ENCODE peak calls at places on chromosomes 11 and 22, in seven cellular contexts. One of them, this sample, is unnamed.

GRCh38 chr11:65041206-65042035 is at the start of gene SAC3D1:
- DNase-seq in uterus: no peak
- DNase-seq in substantia nigra: no peak
- DNase-seq in naive thymus-derived CD4-positive, alpha-beta T cell: no peak
- DNase-seq in ovary: no peak
- DNase-seq in heart right ventricle: no peak
- DNase-seq in A673: peak; percentile 81
- DNase-seq in this sample: no peak

GRCh38 chr11:17000987-17001386 is 13.2 kb downstream of the PLEKHA7 start:
- DNase-seq in uterus: no peak
- DNase-seq in substantia nigra: no peak
- DNase-seq in naive thymus-derived CD4-positive, alpha-beta T cell: no peak
- DNase-seq in ovary: no peak
- DNase-seq in heart right ventricle: no peak
- DNase-seq in A673: no peak
- DNase-seq in this sample: no peak

GRCh38 chr11:125433454-125434121 is 62.5 kb downstream of the FEZ1 start:
- DNase-seq in uterus: peak; percentile 31
- DNase-seq in substantia nigra: peak; percentile 48
- DNase-seq in naive thymus-derived CD4-positive, alpha-beta T cell: no peak
- DNase-seq in ovary: peak; percentile 56
- DNase-seq in heart right ventricle: peak; percentile 41
- DNase-seq in A673: peak; percentile 61
- DNase-seq in this sample: peak; percentile 52

GRCh38 chr11:107856180-107856980 is 2.2 kb downstream of the SLC35F2 start:
- DNase-seq in uterus: no peak
- DNase-seq in substantia nigra: no peak
- DNase-seq in naive thymus-derived CD4-positive, alpha-beta T cell: no peak
- DNase-seq in ovary: no peak
- DNase-seq in heart right ventricle: no peak
- DNase-seq in A673: peak; percentile 87
- DNase-seq in this sample: no peak

GRCh38 chr11:41398175-41398574 is 61.3 kb downstream of the LRRC4C start:
- DNase-seq in uterus: no peak
- DNase-seq in substantia nigra: no peak
- DNase-seq in naive thymus-derived CD4-positive, alpha-beta T cell: no peak
- DNase-seq in ovary: no peak
- DNase-seq in heart right ventricle: no peak
- DNase-seq in A673: no peak
- DNase-seq in this sample: no peak

GRCh38 chr11:86473991-86474833 is 99.5 kb downstream of the CCDC81 start:
- DNase-seq in uterus: no peak
- DNase-seq in substantia nigra: no peak
- DNase-seq in naive thymus-derived CD4-positive, alpha-beta T cell: no peak
- DNase-seq in ovary: no peak
- DNase-seq in heart right ventricle: peak; percentile 42
- DNase-seq in A673: no peak
- DNase-seq in this sample: no peak

GRCh38 chr11:67247946-67248550 is 18.2 kb upstream of the GRK2 start:
- DNase-seq in uterus: no peak
- DNase-seq in substantia nigra: no peak
- DNase-seq in naive thymus-derived CD4-positive, alpha-beta T cell: no peak
- DNase-seq in ovary: no peak
- DNase-seq in heart right ventricle: no peak
- DNase-seq in A673: no peak
- DNase-seq in this sample: no peak

GRCh38 chr11:44427432-44427831 is 117.5 kb upstream of the ALX4 start:
- DNase-seq in uterus: no peak
- DNase-seq in substantia nigra: no peak
- DNase-seq in naive thymus-derived CD4-positive, alpha-beta T cell: no peak
- DNase-seq in ovary: no peak
- DNase-seq in heart right ventricle: no peak
- DNase-seq in A673: peak; percentile 47
- DNase-seq in this sample: no peak

GRCh38 chr11:13210424-13210823 is 67.2 kb upstream of the BMAL1 start:
- DNase-seq in uterus: peak; percentile 44
- DNase-seq in substantia nigra: peak; percentile 26
- DNase-seq in naive thymus-derived CD4-positive, alpha-beta T cell: no peak
- DNase-seq in ovary: peak; percentile 68
- DNase-seq in heart right ventricle: no peak
- DNase-seq in A673: peak; percentile 71
- DNase-seq in this sample: peak; percentile 23

GRCh38 chr11:36292311-36292722 is 3.1 kb upstream of the COMMD9 start:
- DNase-seq in uterus: no peak
- DNase-seq in substantia nigra: no peak
- DNase-seq in naive thymus-derived CD4-positive, alpha-beta T cell: no peak
- DNase-seq in ovary: no peak
- DNase-seq in heart right ventricle: no peak
- DNase-seq in A673: peak; percentile 90
- DNase-seq in this sample: no peak

GRCh38 chr11:104584823-104585222 is 313.4 kb downstream of the CASP12 start:
- DNase-seq in uterus: no peak
- DNase-seq in substantia nigra: no peak
- DNase-seq in naive thymus-derived CD4-positive, alpha-beta T cell: no peak
- DNase-seq in ovary: no peak
- DNase-seq in heart right ventricle: no peak
- DNase-seq in A673: no peak
- DNase-seq in this sample: no peak

GRCh38 chr11:44628730-44629361 is 63.4 kb downstream of the CD82 start:
- DNase-seq in uterus: no peak
- DNase-seq in substantia nigra: no peak
- DNase-seq in naive thymus-derived CD4-positive, alpha-beta T cell: no peak
- DNase-seq in ovary: peak; percentile 7
- DNase-seq in heart right ventricle: no peak
- DNase-seq in A673: no peak
- DNase-seq in this sample: peak; percentile 8

GRCh38 chr22:24137595-24137994 is 43.7 kb upstream of the SUSD2 start:
- DNase-seq in uterus: no peak
- DNase-seq in substantia nigra: peak; percentile 14
- DNase-seq in naive thymus-derived CD4-positive, alpha-beta T cell: no peak
- DNase-seq in ovary: no peak
- DNase-seq in heart right ventricle: no peak
- DNase-seq in A673: no peak
- DNase-seq in this sample: no peak

GRCh38 chr11:46315033-46315738 is 32.1 kb upstream of the DGKZ start:
- DNase-seq in uterus: peak; percentile 58
- DNase-seq in substantia nigra: peak; percentile 24
- DNase-seq in naive thymus-derived CD4-positive, alpha-beta T cell: peak; percentile 58
- DNase-seq in ovary: peak; percentile 65
- DNase-seq in heart right ventricle: peak; percentile 57
- DNase-seq in A673: peak; percentile 99
- DNase-seq in this sample: no peak

GRCh38 chr11:107783121-107783520 is 71.3 kb upstream of the SLN start:
- DNase-seq in uterus: no peak
- DNase-seq in substantia nigra: no peak
- DNase-seq in naive thymus-derived CD4-positive, alpha-beta T cell: no peak
- DNase-seq in ovary: no peak
- DNase-seq in heart right ventricle: no peak
- DNase-seq in A673: no peak
- DNase-seq in this sample: no peak

GRCh38 chr11:32259641-32260081 is 168.8 kb downstream of the RCN1 start:
- DNase-seq in uterus: no peak
- DNase-seq in substantia nigra: peak; percentile 3
- DNase-seq in naive thymus-derived CD4-positive, alpha-beta T cell: no peak
- DNase-seq in ovary: no peak
- DNase-seq in heart right ventricle: no peak
- DNase-seq in A673: peak; percentile 87
- DNase-seq in this sample: no peak

GRCh38 chr22:50070366-50070765 is 12.3 kb upstream of the TTLL8 start:
- DNase-seq in uterus: no peak
- DNase-seq in substantia nigra: no peak
- DNase-seq in naive thymus-derived CD4-positive, alpha-beta T cell: no peak
- DNase-seq in ovary: no peak
- DNase-seq in heart right ventricle: no peak
- DNase-seq in A673: no peak
- DNase-seq in this sample: no peak

GRCh38 chr11:94731921-94732601 is 36.1 kb upstream of the AMOTL1 start:
- DNase-seq in uterus: peak; percentile 34
- DNase-seq in substantia nigra: no peak
- DNase-seq in naive thymus-derived CD4-positive, alpha-beta T cell: no peak
- DNase-seq in ovary: no peak
- DNase-seq in heart right ventricle: no peak
- DNase-seq in A673: peak; percentile 79
- DNase-seq in this sample: peak; percentile 30

GRCh38 chr11:3984896-3985295 is 109.7 kb upstream of the RRM1 start:
- DNase-seq in uterus: peak; percentile 20
- DNase-seq in substantia nigra: peak; percentile 15
- DNase-seq in naive thymus-derived CD4-positive, alpha-beta T cell: peak; percentile 42
- DNase-seq in ovary: no peak
- DNase-seq in heart right ventricle: no peak
- DNase-seq in A673: no peak
- DNase-seq in this sample: no peak

GRCh38 chr22:42074153-42074750 is at the start of gene PHETA2:
- DNase-seq in uterus: peak; percentile 62
- DNase-seq in substantia nigra: peak; percentile 35
- DNase-seq in naive thymus-derived CD4-positive, alpha-beta T cell: peak; percentile 48
- DNase-seq in ovary: peak; percentile 75
- DNase-seq in heart right ventricle: peak; percentile 68
- DNase-seq in A673: no peak
- DNase-seq in this sample: no peak

GRCh38 chr11:2217211-2218081 is 45.8 kb upstream of the TH start:
- DNase-seq in uterus: peak; percentile 12
- DNase-seq in substantia nigra: no peak
- DNase-seq in naive thymus-derived CD4-positive, alpha-beta T cell: no peak
- DNase-seq in ovary: no peak
- DNase-seq in heart right ventricle: no peak
- DNase-seq in A673: no peak
- DNase-seq in this sample: no peak

GRCh38 chr11:132131051-132131450 is 760.6 kb downstream of the NTM start:
- DNase-seq in uterus: no peak
- DNase-seq in substantia nigra: peak; percentile 80
- DNase-seq in naive thymus-derived CD4-positive, alpha-beta T cell: no peak
- DNase-seq in ovary: no peak
- DNase-seq in heart right ventricle: no peak
- DNase-seq in A673: no peak
- DNase-seq in this sample: no peak

GRCh38 chr11:1150769-1151365 is 6.9 kb upstream of the MUC5AC start:
- DNase-seq in uterus: no peak
- DNase-seq in substantia nigra: no peak
- DNase-seq in naive thymus-derived CD4-positive, alpha-beta T cell: no peak
- DNase-seq in ovary: no peak
- DNase-seq in heart right ventricle: peak; percentile 7
- DNase-seq in A673: peak; percentile 23
- DNase-seq in this sample: no peak

GRCh38 chr11:118001494-118001971 is 15.3 kb downstream of the IL10RA start:
- DNase-seq in uterus: no peak
- DNase-seq in substantia nigra: no peak
- DNase-seq in naive thymus-derived CD4-positive, alpha-beta T cell: no peak
- DNase-seq in ovary: no peak
- DNase-seq in heart right ventricle: no peak
- DNase-seq in A673: no peak
- DNase-seq in this sample: no peak
- H3K27ac ChIP-seq in uterus: no peak overlapping the region
- H3K27ac ChIP-seq in substantia nigra: no peak overlapping the region
- H3K27ac ChIP-seq in naive thymus-derived CD4-positive, alpha-beta T cell: peak overlapping the region; percentile 58
- H3K27ac ChIP-seq in ovary: no peak overlapping the region
- H3K27ac ChIP-seq in heart right ventricle: peak overlapping the region; percentile 95
- H3K27ac ChIP-seq in A673: no peak overlapping the region
- H3K27ac ChIP-seq in this sample: no peak overlapping the region

DNA sequence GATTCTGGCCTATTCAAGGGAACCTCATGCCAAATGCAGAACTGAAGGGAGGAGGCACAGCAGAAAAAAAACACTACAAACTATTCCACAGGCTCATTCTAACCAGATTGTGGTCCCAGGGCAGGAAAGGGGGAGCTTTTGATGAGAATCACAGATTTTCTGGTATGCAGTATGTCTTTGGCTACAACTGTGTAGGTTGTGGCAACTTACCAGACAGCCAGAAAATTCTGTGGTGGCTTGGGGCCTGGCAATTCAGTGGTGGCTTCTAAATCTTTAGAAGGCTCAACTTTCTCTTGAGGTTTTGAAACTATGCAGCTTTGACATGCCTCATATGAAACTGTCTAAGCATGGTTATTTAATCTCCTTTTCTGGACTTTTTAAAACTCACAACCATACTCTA is 850.8 kb upstream of the CCDC90B start:
- DNase-seq in uterus: no peak
- DNase-seq in substantia nigra: no peak
- DNase-seq in naive thymus-derived CD4-positive, alpha-beta T cell: no peak
- DNase-seq in ovary: no peak
- DNase-seq in heart right ventricle: no peak
- DNase-seq in A673: no peak
- DNase-seq in this sample: no peak
- H3K27ac ChIP-seq in uterus: no peak overlapping the region
- H3K27ac ChIP-seq in substantia nigra: peak overlapping the region; percentile 19
- H3K27ac ChIP-seq in naive thymus-derived CD4-positive, alpha-beta T cell: no peak overlapping the region
- H3K27ac ChIP-seq in ovary: no peak overlapping the region
- H3K27ac ChIP-seq in heart right ventricle: no peak overlapping the region
- H3K27ac ChIP-seq in A673: no peak overlapping the region
- H3K27ac ChIP-seq in this sample: no peak overlapping the region

GRCh38 chr22:37325024-37325395 is 42.7 kb downstream of the CYTH4 start:
- DNase-seq in uterus: no peak
- DNase-seq in substantia nigra: no peak
- DNase-seq in naive thymus-derived CD4-positive, alpha-beta T cell: no peak
- DNase-seq in ovary: no peak
- DNase-seq in heart right ventricle: no peak
- DNase-seq in A673: no peak
- DNase-seq in this sample: no peak

GRCh38 chr22:37329239-37330140 is 47.2 kb downstream of the CYTH4 start:
- DNase-seq in uterus: no peak
- DNase-seq in substantia nigra: no peak
- DNase-seq in naive thymus-derived CD4-positive, alpha-beta T cell: no peak
- DNase-seq in ovary: no peak
- DNase-seq in heart right ventricle: no peak
- DNase-seq in A673: no peak
- DNase-seq in this sample: no peak

GRCh38 chr22:37326726-37327125 is 44.4 kb downstream of the CYTH4 start:
- DNase-seq in uterus: no peak
- DNase-seq in substantia nigra: no peak
- DNase-seq in naive thymus-derived CD4-positive, alpha-beta T cell: no peak
- DNase-seq in ovary: no peak
- DNase-seq in heart right ventricle: no peak
- DNase-seq in A673: no peak
- DNase-seq in this sample: no peak

GRCh38 chr22:37330200-37331033 is 48.1 kb downstream of the CYTH4 start:
- DNase-seq in uterus: no peak
- DNase-seq in substantia nigra: no peak
- DNase-seq in naive thymus-derived CD4-positive, alpha-beta T cell: no peak
- DNase-seq in ovary: no peak
- DNase-seq in heart right ventricle: no peak
- DNase-seq in A673: peak; percentile 83
- DNase-seq in this sample: no peak

GRCh38 chr22:37328017-37328416 is 45.7 kb downstream of the CYTH4 start:
- DNase-seq in uterus: no peak
- DNase-seq in substantia nigra: no peak
- DNase-seq in naive thymus-derived CD4-positive, alpha-beta T cell: no peak
- DNase-seq in ovary: no peak
- DNase-seq in heart right ventricle: no peak
- DNase-seq in A673: peak; percentile 18
- DNase-seq in this sample: no peak
- H3K27ac ChIP-seq in uterus: no peak overlapping the region
- H3K27ac ChIP-seq in substantia nigra: no peak overlapping the region
- H3K27ac ChIP-seq in naive thymus-derived CD4-positive, alpha-beta T cell: no peak overlapping the region
- H3K27ac ChIP-seq in ovary: no peak overlapping the region
- H3K27ac ChIP-seq in heart right ventricle: no peak overlapping the region
- H3K27ac ChIP-seq in A673: no peak overlapping the region
- H3K27ac ChIP-seq in this sample: no peak overlapping the region

DNA sequence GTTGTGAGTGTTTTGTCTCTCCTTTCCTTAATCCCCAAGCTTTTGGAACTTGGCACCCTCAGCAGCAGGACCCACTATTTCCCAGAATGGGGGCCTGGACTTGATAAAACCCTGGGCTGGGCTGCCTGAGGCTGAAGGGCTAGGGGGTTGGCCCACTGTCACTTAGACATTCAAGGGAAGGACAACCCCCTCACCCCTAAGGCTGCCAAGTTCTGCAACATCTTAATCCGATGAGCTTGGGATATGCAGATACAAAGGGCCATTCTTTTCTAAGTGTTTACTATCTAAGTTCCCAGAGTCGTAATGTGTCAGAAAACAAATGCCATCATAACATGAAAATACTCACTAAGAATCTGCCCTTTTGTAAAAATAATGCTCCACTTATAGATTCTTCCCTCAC is 42.9 kb downstream of the IRAG1 start:
- DNase-seq in uterus: no peak
- DNase-seq in substantia nigra: no peak
- DNase-seq in naive thymus-derived CD4-positive, alpha-beta T cell: no peak
- DNase-seq in ovary: no peak
- DNase-seq in heart right ventricle: no peak
- DNase-seq in A673: peak; percentile 74
- DNase-seq in this sample: no peak
- H3K27ac ChIP-seq in uterus: no peak overlapping the region
- H3K27ac ChIP-seq in substantia nigra: no peak overlapping the region
- H3K27ac ChIP-seq in naive thymus-derived CD4-positive, alpha-beta T cell: no peak overlapping the region
- H3K27ac ChIP-seq in ovary: no peak overlapping the region
- H3K27ac ChIP-seq in heart right ventricle: no peak overlapping the region
- H3K27ac ChIP-seq in A673: peak overlapping the region; percentile 92
- H3K27ac ChIP-seq in this sample: no peak overlapping the region